ENCODE peak calls at places on chromosomes 2 and 18, in four cellular contexts. One of them, this sample, is unnamed.

GRCh38 chr2:27270680-27271079 is 4.6 kb upstream of the DNAJC5G start:
- DNase-seq in upper lobe of right lung: no peak
- DNase-seq in mesothelial cell of epicardium: no peak
- DNase-seq in bronchial epithelial cell: no peak
- DNase-seq in this sample: no peak

GRCh38 chr2:195026261-195026660 is 630.8 kb upstream of the SLC39A10 start:
- DNase-seq in upper lobe of right lung: no peak
- DNase-seq in mesothelial cell of epicardium: no peak
- DNase-seq in bronchial epithelial cell: peak; percentile 53
- DNase-seq in this sample: no peak

GRCh38 chr2:168915433-168916328 is 14.6 kb downstream of the G6PC2 start:
- DNase-seq in mesothelial cell of epicardium: no peak
- DNase-seq in upper lobe of right lung: no peak
- DNase-seq in bronchial epithelial cell: no peak
- DNase-seq in this sample: no peak

GRCh38 chr2:229920011-229920781 is 1.6 kb downstream of the TRIP12 start:
- DNase-seq in upper lobe of right lung: no peak
- DNase-seq in mesothelial cell of epicardium: no peak
- DNase-seq in bronchial epithelial cell: no peak
- DNase-seq in this sample: peak; percentile 37

GRCh38 chr18:21820035-21820810 is 79.6 kb downstream of the MIB1 start:
- DNase-seq in mesothelial cell of epicardium: no peak
- DNase-seq in bronchial epithelial cell: peak; percentile 17
- DNase-seq in upper lobe of right lung: no peak
- DNase-seq in this sample: no peak

GRCh38 chr2:3490191-3491158 is 28.9 kb downstream of the ADI1 start:
- DNase-seq in upper lobe of right lung: peak; percentile 55
- DNase-seq in bronchial epithelial cell: no peak
- DNase-seq in mesothelial cell of epicardium: no peak
- DNase-seq in this sample: no peak

GRCh38 chr2:172200495-172201085 is 97.9 kb upstream of the DLX2 start:
- DNase-seq in bronchial epithelial cell: peak; percentile 67
- DNase-seq in upper lobe of right lung: no peak
- DNase-seq in mesothelial cell of epicardium: no peak
- DNase-seq in this sample: no peak

GRCh38 chr2:230961091-230961491 is 34.8 kb upstream of the SPATA3 start:
- DNase-seq in upper lobe of right lung: no peak
- DNase-seq in bronchial epithelial cell: no peak
- DNase-seq in mesothelial cell of epicardium: no peak
- DNase-seq in this sample: no peak

GRCh38 chr2:229875549-229875948 is 46.3 kb downstream of the TRIP12 start:
- DNase-seq in mesothelial cell of epicardium: no peak
- DNase-seq in bronchial epithelial cell: peak; percentile 51
- DNase-seq in upper lobe of right lung: no peak
- DNase-seq in this sample: no peak

GRCh38 chr2:209368406-209368805 is 55.4 kb upstream of the MAP2 start:
- DNase-seq in bronchial epithelial cell: peak; percentile 22
- DNase-seq in upper lobe of right lung: no peak
- DNase-seq in mesothelial cell of epicardium: no peak
- DNase-seq in this sample: no peak

GRCh38 chr18:11307716-11308115 is 158.3 kb upstream of the PIEZO2 start:
- DNase-seq in mesothelial cell of epicardium: no peak
- DNase-seq in bronchial epithelial cell: no peak
- DNase-seq in upper lobe of right lung: no peak
- DNase-seq in this sample: no peak

DNA sequence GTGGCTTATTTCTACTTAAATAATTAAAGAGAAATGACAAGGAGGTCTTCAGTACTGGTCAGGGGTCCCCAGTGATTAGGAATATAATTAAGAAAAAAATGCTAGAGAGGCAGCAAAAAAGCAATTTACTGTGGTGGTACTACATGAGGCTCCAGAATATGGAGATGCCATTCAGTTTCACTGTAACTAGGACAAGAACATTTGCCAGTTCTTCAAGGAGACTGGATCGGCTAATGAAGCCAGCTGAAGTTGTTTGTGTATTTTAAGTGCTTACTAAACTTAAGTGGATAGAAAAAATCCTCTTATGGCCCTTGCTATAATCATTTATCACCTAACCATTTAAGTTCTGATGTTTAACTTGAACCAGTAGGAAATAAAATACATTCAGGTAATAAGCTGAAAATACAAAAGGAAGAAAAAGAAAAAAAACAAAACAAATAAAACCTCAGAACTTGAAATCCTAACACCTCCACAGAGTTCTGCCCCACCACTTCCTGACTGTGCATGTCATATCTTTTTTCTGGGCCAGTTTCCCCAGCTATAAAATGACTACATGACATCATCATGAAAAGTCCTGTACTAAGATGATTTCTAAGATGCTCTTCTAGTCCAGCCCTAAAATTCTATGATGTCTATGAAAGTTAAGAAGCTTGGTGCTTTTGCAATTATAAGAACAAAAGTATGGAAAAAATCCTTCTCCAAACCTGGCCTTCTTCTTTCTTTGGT is 98.0 kb downstream of the TRABD2A start:
- DNase-seq in bronchial epithelial cell: peak; percentile 23
- DNase-seq in upper lobe of right lung: no peak
- DNase-seq in mesothelial cell of epicardium: no peak
- DNase-seq in this sample: no peak
- TF ChIP-seq CTCF in bronchial epithelial cell: no peak
- TF ChIP-seq CTCF in upper lobe of right lung: no peak
- TF ChIP-seq CTCF in mesothelial cell of epicardium: no peak
- TF ChIP-seq CTCF in this sample: no peak

GRCh38 chr18:52484977-52485376 is 145.0 kb downstream of the DCC start:
- DNase-seq in bronchial epithelial cell: no peak
- DNase-seq in upper lobe of right lung: no peak
- DNase-seq in mesothelial cell of epicardium: no peak
- DNase-seq in this sample: no peak
- TF ChIP-seq CTCF in bronchial epithelial cell: no peak
- TF ChIP-seq CTCF in upper lobe of right lung: no peak
- TF ChIP-seq CTCF in mesothelial cell of epicardium: no peak
- TF ChIP-seq CTCF in this sample: no peak

DNA sequence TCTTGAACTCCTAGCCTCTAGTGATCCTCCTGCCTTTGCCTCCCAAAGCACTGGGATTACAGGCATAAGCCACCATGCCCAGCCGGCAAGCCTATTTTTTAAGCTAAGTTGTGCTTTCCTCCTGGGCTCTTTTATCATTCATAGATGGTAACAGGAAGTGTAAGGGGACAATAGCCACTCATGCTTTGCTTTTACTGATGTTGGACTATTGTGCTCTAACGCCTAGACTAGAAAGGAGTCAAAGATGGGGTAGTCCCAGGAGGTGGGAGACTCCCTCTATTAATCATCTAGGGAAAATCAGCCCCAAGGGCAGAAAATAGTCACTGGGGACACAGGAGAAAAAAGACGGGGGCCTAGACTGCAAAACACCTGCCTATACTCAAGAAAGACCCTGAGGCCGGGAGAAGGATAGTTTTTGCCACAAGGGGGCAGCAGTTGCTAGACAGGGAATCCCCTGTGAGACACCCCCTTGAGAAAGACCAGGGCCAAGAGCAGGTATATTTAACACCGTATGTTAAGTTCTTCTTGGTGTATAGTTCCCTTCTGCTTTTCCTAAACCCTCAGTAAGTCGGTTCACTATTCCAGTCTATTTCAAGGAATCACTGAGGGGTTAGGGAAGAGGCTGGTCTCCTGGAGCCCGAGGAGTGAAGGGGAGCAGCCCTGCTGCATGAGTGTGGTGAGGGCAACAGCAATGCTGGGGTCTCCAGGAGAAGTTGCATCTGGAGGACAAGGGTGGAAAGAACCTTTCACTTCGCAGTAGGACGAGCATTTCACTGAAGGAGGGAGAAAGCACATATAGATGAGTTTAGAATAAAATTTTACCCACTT is 2.1 kb upstream of the CXCR1 start:
- DNase-seq in bronchial epithelial cell: peak; percentile 42
- DNase-seq in mesothelial cell of epicardium: peak; percentile 37
- DNase-seq in upper lobe of right lung: peak; percentile 71
- DNase-seq in this sample: peak; percentile 62
- TF ChIP-seq CTCF in bronchial epithelial cell: peak; percentile 68
- TF ChIP-seq CTCF in mesothelial cell of epicardium: peak; percentile 55
- TF ChIP-seq CTCF in upper lobe of right lung: peak; percentile 70
- TF ChIP-seq CTCF in this sample: peak; percentile 71

GRCh38 chr2:237509151-237509550 is 22.1 kb downstream of the MLPH start:
- DNase-seq in mesothelial cell of epicardium: no peak
- DNase-seq in bronchial epithelial cell: no peak
- DNase-seq in upper lobe of right lung: no peak
- DNase-seq in this sample: no peak

GRCh38 chr2:237511421-237511820 is 24.4 kb downstream of the MLPH start:
- DNase-seq in mesothelial cell of epicardium: no peak
- DNase-seq in upper lobe of right lung: no peak
- DNase-seq in bronchial epithelial cell: no peak
- DNase-seq in this sample: no peak

GRCh38 chr2:237508361-237508760 is 21.3 kb downstream of the MLPH start:
- DNase-seq in upper lobe of right lung: no peak
- DNase-seq in mesothelial cell of epicardium: no peak
- DNase-seq in bronchial epithelial cell: no peak
- DNase-seq in this sample: no peak

GRCh38 chr2:237510502-237511217 is 23.6 kb downstream of the MLPH start:
- DNase-seq in bronchial epithelial cell: no peak
- DNase-seq in mesothelial cell of epicardium: no peak
- DNase-seq in upper lobe of right lung: peak; percentile 82
- DNase-seq in this sample: no peak

GRCh38 chr2:237509905-237510304 is 22.9 kb downstream of the MLPH start:
- DNase-seq in bronchial epithelial cell: no peak
- DNase-seq in upper lobe of right lung: no peak
- DNase-seq in mesothelial cell of epicardium: no peak
- DNase-seq in this sample: no peak
- TF ChIP-seq CTCF in bronchial epithelial cell: no peak
- TF ChIP-seq CTCF in upper lobe of right lung: no peak
- TF ChIP-seq CTCF in mesothelial cell of epicardium: no peak
- TF ChIP-seq CTCF in this sample: no peak

GRCh38 chr2:238106339-238106697 is 6.2 kb downstream of the ESPNL start:
- DNase-seq in upper lobe of right lung: no peak
- DNase-seq in mesothelial cell of epicardium: no peak
- DNase-seq in bronchial epithelial cell: no peak
- DNase-seq in this sample: no peak
- TF ChIP-seq CTCF in upper lobe of right lung: no peak
- TF ChIP-seq CTCF in mesothelial cell of epicardium: no peak
- TF ChIP-seq CTCF in bronchial epithelial cell: no peak
- TF ChIP-seq CTCF in this sample: no peak

DNA sequence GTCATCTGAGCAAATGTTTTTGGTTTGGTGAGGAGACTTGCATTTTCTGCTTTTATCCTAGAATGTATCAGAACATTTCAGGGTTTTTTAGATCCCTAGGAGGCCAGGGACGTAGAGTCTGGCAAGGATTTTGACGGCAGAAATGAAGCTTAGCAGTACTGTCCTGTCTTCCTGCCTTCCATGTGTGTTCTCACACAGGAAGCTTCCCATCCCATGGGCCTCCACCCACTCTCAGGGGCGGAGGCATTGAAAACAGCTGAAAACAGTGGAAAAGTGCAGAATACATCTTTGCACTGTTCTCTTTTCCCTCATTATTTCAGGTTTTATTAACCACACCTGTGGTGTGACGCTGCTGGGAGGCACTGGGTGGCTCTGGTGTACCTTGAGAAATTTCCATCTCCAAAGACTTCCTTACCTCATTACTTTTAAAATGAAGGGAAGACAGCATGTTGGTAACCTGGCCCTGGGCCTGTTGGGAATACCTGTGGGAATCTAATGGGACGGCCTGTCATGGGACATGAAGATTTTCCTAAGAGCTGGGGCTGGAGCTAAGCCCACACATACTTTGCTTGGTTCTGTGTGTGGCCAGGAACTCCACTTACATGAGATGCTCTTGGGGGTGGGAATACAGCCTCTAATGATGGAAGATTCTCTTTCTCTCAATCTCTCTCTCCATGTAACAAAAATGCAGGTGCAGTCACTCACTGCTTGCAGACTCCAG is 20.5 kb downstream of the PCARE start:
- DNase-seq in mesothelial cell of epicardium: no peak
- DNase-seq in bronchial epithelial cell: peak; percentile 28
- DNase-seq in upper lobe of right lung: no peak
- DNase-seq in this sample: no peak
- TF ChIP-seq CTCF in mesothelial cell of epicardium: no peak
- TF ChIP-seq CTCF in bronchial epithelial cell: peak; percentile 56
- TF ChIP-seq CTCF in upper lobe of right lung: no peak
- TF ChIP-seq CTCF in this sample: no peak

GRCh38 chr2:72579595-72580180 is 246.1 kb downstream of the EXOC6B start:
- DNase-seq in bronchial epithelial cell: peak; percentile 53
- DNase-seq in mesothelial cell of epicardium: no peak
- DNase-seq in upper lobe of right lung: no peak
- DNase-seq in this sample: no peak
- TF ChIP-seq CTCF in bronchial epithelial cell: peak; percentile 42
- TF ChIP-seq CTCF in mesothelial cell of epicardium: peak; percentile 62
- TF ChIP-seq CTCF in upper lobe of right lung: peak; percentile 72
- TF ChIP-seq CTCF in this sample: peak; percentile 67

GRCh38 chr2:44716131-44716530 is 225.4 kb upstream of the SIX3 start:
- DNase-seq in bronchial epithelial cell: no peak
- DNase-seq in upper lobe of right lung: no peak
- DNase-seq in mesothelial cell of epicardium: no peak
- DNase-seq in this sample: no peak

GRCh38 chr2:44719564-44719963 is 221.9 kb upstream of the SIX3 start:
- DNase-seq in mesothelial cell of epicardium: no peak
- DNase-seq in bronchial epithelial cell: no peak
- DNase-seq in upper lobe of right lung: no peak
- DNase-seq in this sample: no peak

GRCh38 chr2:44713170-44713569 is 228.3 kb upstream of the SIX3 start:
- DNase-seq in bronchial epithelial cell: no peak
- DNase-seq in upper lobe of right lung: no peak
- DNase-seq in mesothelial cell of epicardium: no peak
- DNase-seq in this sample: no peak

GRCh38 chr2:44718431-44718830 is 223.1 kb upstream of the SIX3 start:
- DNase-seq in bronchial epithelial cell: no peak
- DNase-seq in mesothelial cell of epicardium: no peak
- DNase-seq in upper lobe of right lung: no peak
- DNase-seq in this sample: no peak

GRCh38 chr2:44715671-44716077 is 225.8 kb upstream of the SIX3 start:
- DNase-seq in upper lobe of right lung: no peak
- DNase-seq in mesothelial cell of epicardium: no peak
- DNase-seq in bronchial epithelial cell: peak; percentile 54
- DNase-seq in this sample: no peak
- TF ChIP-seq CTCF in upper lobe of right lung: no peak
- TF ChIP-seq CTCF in mesothelial cell of epicardium: no peak
- TF ChIP-seq CTCF in bronchial epithelial cell: peak; percentile 50
- TF ChIP-seq CTCF in this sample: no peak

GRCh38 chr2:121707920-121708361 is 28.7 kb downstream of the NIFK start:
- DNase-seq in mesothelial cell of epicardium: no peak
- DNase-seq in upper lobe of right lung: peak; percentile 73
- DNase-seq in bronchial epithelial cell: peak; percentile 51
- DNase-seq in this sample: no peak
- TF ChIP-seq CTCF in mesothelial cell of epicardium: no peak
- TF ChIP-seq CTCF in upper lobe of right lung: no peak
- TF ChIP-seq CTCF in bronchial epithelial cell: no peak
- TF ChIP-seq CTCF in this sample: no peak